ENCODE peak calls at places on chromosomes 4 and X, in four cellular contexts. One of them, this sample, is unnamed. For H3K4me1 and H3K9me3, the result is how much of the 10 kb centered on the place peaks cover.

GRCh38 chrX:100973411-100973810 is 3.9 kb downstream of the ARL13A start:
- DNase-seq in IMR-90: peak
- DNase-seq in naive thymus-derived CD4-positive, alpha-beta T cell: no peak
- DNase-seq in ascending aorta: no peak
- DNase-seq in this sample: no peak

GRCh38 chr4:9969526-9970398 is 51.5 kb downstream of the SLC2A9 start:
- DNase-seq in IMR-90: no peak
- DNase-seq in naive thymus-derived CD4-positive, alpha-beta T cell: no peak
- DNase-seq in ascending aorta: no peak
- DNase-seq in this sample: no peak

GRCh38 chr4:17098401-17098800 is 200.0 kb upstream of the LDB2 start:
- DNase-seq in IMR-90: no peak
- DNase-seq in naive thymus-derived CD4-positive, alpha-beta T cell: no peak
- DNase-seq in ascending aorta: no peak
- DNase-seq in this sample: no peak

GRCh38 chr4:112416464-112416863 is 99.5 kb downstream of the NEUROG2 start:
- DNase-seq in IMR-90: no peak
- DNase-seq in naive thymus-derived CD4-positive, alpha-beta T cell: no peak
- DNase-seq in ascending aorta: no peak
- DNase-seq in this sample: no peak

GRCh38 chrX:10555846-10556245 is 64.5 kb downstream of the MID1 start:
- DNase-seq in IMR-90: no peak
- DNase-seq in naive thymus-derived CD4-positive, alpha-beta T cell: no peak
- DNase-seq in ascending aorta: no peak
- DNase-seq in this sample: no peak

GRCh38 chr4:158649111-158649680 is 22.5 kb downstream of the C4orf46 start:
- DNase-seq in IMR-90: no peak
- DNase-seq in naive thymus-derived CD4-positive, alpha-beta T cell: no peak
- DNase-seq in ascending aorta: no peak
- DNase-seq in this sample: no peak

GRCh38 chr4:24765331-24765990 is 29.9 kb upstream of the SOD3 start:
- DNase-seq in IMR-90: peak
- DNase-seq in naive thymus-derived CD4-positive, alpha-beta T cell: no peak
- DNase-seq in ascending aorta: no peak
- DNase-seq in this sample: no peak

GRCh38 chr4:78806943-78807458 is 30.9 kb downstream of the BMP2K start:
- DNase-seq in IMR-90: no peak
- DNase-seq in naive thymus-derived CD4-positive, alpha-beta T cell: no peak
- DNase-seq in ascending aorta: no peak
- DNase-seq in this sample: no peak

GRCh38 chr4:1336079-1336478 is 10.9 kb upstream of the UVSSA start:
- DNase-seq in IMR-90: peak
- DNase-seq in naive thymus-derived CD4-positive, alpha-beta T cell: no peak
- DNase-seq in ascending aorta: no peak
- DNase-seq in this sample: no peak

GRCh38 chr4:73690051-73690744 is 50.2 kb upstream of the CXCL8 start:
- DNase-seq in IMR-90: peak
- DNase-seq in naive thymus-derived CD4-positive, alpha-beta T cell: no peak
- DNase-seq in ascending aorta: no peak
- DNase-seq in this sample: no peak

GRCh38 chr4:25862411-25863346 is at the start of gene SEL1L3:
- DNase-seq in IMR-90: no peak
- DNase-seq in naive thymus-derived CD4-positive, alpha-beta T cell: peak
- DNase-seq in ascending aorta: no peak
- DNase-seq in this sample: peak

GRCh38 chr4:42845586-42845985 is 46.9 kb upstream of the GRXCR1 start:
- DNase-seq in IMR-90: no peak
- DNase-seq in naive thymus-derived CD4-positive, alpha-beta T cell: no peak
- DNase-seq in ascending aorta: no peak
- DNase-seq in this sample: no peak

GRCh38 chr4:147950261-147950660 is 218.4 kb downstream of the ARHGAP10 start:
- DNase-seq in IMR-90: no peak
- DNase-seq in naive thymus-derived CD4-positive, alpha-beta T cell: no peak
- DNase-seq in ascending aorta: no peak
- DNase-seq in this sample: no peak

GRCh38 chr4:19729873-19730735 is 521.6 kb upstream of the SLIT2 start:
- DNase-seq in IMR-90: peak
- DNase-seq in naive thymus-derived CD4-positive, alpha-beta T cell: no peak
- DNase-seq in ascending aorta: no peak
- DNase-seq in this sample: no peak

GRCh38 chrX:50814701-50815476 is 895 bp upstream of the SHROOM4 start:
- DNase-seq in IMR-90: peak
- DNase-seq in naive thymus-derived CD4-positive, alpha-beta T cell: no peak
- DNase-seq in ascending aorta: no peak
- DNase-seq in this sample: no peak

GRCh38 chr4:14520171-14520570 is 482.1 kb upstream of the CPEB2 start:
- DNase-seq in IMR-90: no peak
- DNase-seq in naive thymus-derived CD4-positive, alpha-beta T cell: no peak
- DNase-seq in ascending aorta: no peak
- DNase-seq in this sample: no peak

GRCh38 chr4:26762650-26763049 is 98.0 kb upstream of the STIM2 start:
- DNase-seq in IMR-90: peak
- DNase-seq in naive thymus-derived CD4-positive, alpha-beta T cell: no peak
- DNase-seq in ascending aorta: no peak
- DNase-seq in this sample: no peak

GRCh38 chr4:184376923-184377322 is 97.4 kb downstream of the IRF2 start:
- DNase-seq in IMR-90: no peak
- DNase-seq in naive thymus-derived CD4-positive, alpha-beta T cell: no peak
- DNase-seq in ascending aorta: no peak
- DNase-seq in this sample: no peak

GRCh38 chrX:10106801-10107200 is 50.0 kb upstream of the CLCN4 start:
- DNase-seq in IMR-90: no peak
- DNase-seq in naive thymus-derived CD4-positive, alpha-beta T cell: peak
- DNase-seq in ascending aorta: no peak
- DNase-seq in this sample: no peak

GRCh38 chr4:173052439-173052838 is 116.2 kb upstream of the GALNT7 start:
- DNase-seq in IMR-90: no peak
- DNase-seq in naive thymus-derived CD4-positive, alpha-beta T cell: no peak
- DNase-seq in ascending aorta: no peak
- DNase-seq in this sample: no peak

GRCh38 chr4:183180621-183181020 is 81.6 kb downstream of the WWC2 start:
- DNase-seq in IMR-90: no peak
- DNase-seq in naive thymus-derived CD4-positive, alpha-beta T cell: no peak
- DNase-seq in ascending aorta: no peak
- DNase-seq in this sample: no peak

GRCh38 chr4:102076622-102077021 is 268.7 kb downstream of the SLC39A8 start:
- DNase-seq in IMR-90: no peak
- DNase-seq in naive thymus-derived CD4-positive, alpha-beta T cell: no peak
- DNase-seq in ascending aorta: no peak
- DNase-seq in this sample: no peak

GRCh38 chr4:149223659-149224058 is 592.0 kb downstream of the IQCM start:
- DNase-seq in IMR-90: peak
- DNase-seq in naive thymus-derived CD4-positive, alpha-beta T cell: no peak
- DNase-seq in ascending aorta: no peak
- DNase-seq in this sample: no peak

GRCh38 chr4:173530326-173531062 is 465 bp upstream of the HAND2 start:
- DNase-seq in IMR-90: no peak
- DNase-seq in naive thymus-derived CD4-positive, alpha-beta T cell: no peak
- DNase-seq in ascending aorta: no peak
- DNase-seq in this sample: peak

GRCh38 chr4:111399523-111400135 is 745.6 kb upstream of the FAM241A start:
- DNase-seq in IMR-90: peak
- DNase-seq in naive thymus-derived CD4-positive, alpha-beta T cell: no peak
- DNase-seq in ascending aorta: no peak
- DNase-seq in this sample: no peak

GRCh38 chrX:12953420-12953819 is 21.5 kb upstream of the TMSB4X start:
- DNase-seq in IMR-90: no peak
- DNase-seq in naive thymus-derived CD4-positive, alpha-beta T cell: no peak
- DNase-seq in ascending aorta: no peak
- DNase-seq in this sample: no peak

GRCh38 chr4:38466401-38466800 is 197.6 kb upstream of the KLF3 start:
- DNase-seq in IMR-90: no peak
- DNase-seq in naive thymus-derived CD4-positive, alpha-beta T cell: no peak
- DNase-seq in ascending aorta: no peak
- DNase-seq in this sample: no peak

GRCh38 chr4:1613099-1613495 is 71.0 kb downstream of the FAM53A start:
- DNase-seq in IMR-90: no peak
- DNase-seq in naive thymus-derived CD4-positive, alpha-beta T cell: no peak
- DNase-seq in ascending aorta: no peak
- DNase-seq in this sample: no peak

GRCh38 chr4:3112979-3113469 is 38.5 kb downstream of the HTT start:
- DNase-seq in IMR-90: peak
- DNase-seq in naive thymus-derived CD4-positive, alpha-beta T cell: no peak
- DNase-seq in ascending aorta: no peak
- DNase-seq in this sample: no peak

GRCh38 chr4:83180469-83180968 is 66.0 kb upstream of the PLAC8 start:
- DNase-seq in IMR-90: no peak
- DNase-seq in naive thymus-derived CD4-positive, alpha-beta T cell: no peak
- DNase-seq in ascending aorta: no peak
- DNase-seq in this sample: no peak

GRCh38 chrX:19225906-19226305 is 103.6 kb upstream of the ADGRG2 start:
- DNase-seq in IMR-90: peak
- DNase-seq in naive thymus-derived CD4-positive, alpha-beta T cell: no peak
- DNase-seq in ascending aorta: no peak
- DNase-seq in this sample: no peak

GRCh38 chrX:43892471-43892870 is 10.2 kb upstream of the MAOB start:
- DNase-seq in IMR-90: no peak
- DNase-seq in naive thymus-derived CD4-positive, alpha-beta T cell: no peak
- DNase-seq in ascending aorta: no peak
- DNase-seq in this sample: no peak

GRCh38 chr4:7637139-7637538 is 202.4 kb upstream of the PSAPL1 start:
- DNase-seq in IMR-90: no peak
- DNase-seq in naive thymus-derived CD4-positive, alpha-beta T cell: no peak
- DNase-seq in ascending aorta: no peak
- DNase-seq in this sample: no peak

GRCh38 chrX:72045552-72046277 is 86.0 kb downstream of the RTL5 start:
- DNase-seq in IMR-90: no peak
- DNase-seq in naive thymus-derived CD4-positive, alpha-beta T cell: no peak
- DNase-seq in ascending aorta: peak
- DNase-seq in this sample: no peak

GRCh38 chrX:47614618-47615017 is 5.0 kb downstream of the SYN1 start:
- DNase-seq in IMR-90: no peak
- DNase-seq in naive thymus-derived CD4-positive, alpha-beta T cell: no peak
- DNase-seq in ascending aorta: no peak
- DNase-seq in this sample: no peak

GRCh38 chr4:88054909-88055308 is 47.5 kb downstream of the PKD2 start:
- DNase-seq in IMR-90: peak
- DNase-seq in naive thymus-derived CD4-positive, alpha-beta T cell: no peak
- DNase-seq in ascending aorta: no peak
- DNase-seq in this sample: no peak

GRCh38 chr4:188611143-188611542 is 471.9 kb downstream of the TRIML1 start:
- DNase-seq in IMR-90: no peak
- DNase-seq in naive thymus-derived CD4-positive, alpha-beta T cell: no peak
- DNase-seq in ascending aorta: no peak
- DNase-seq in this sample: no peak

GRCh38 chr4:144699565-144699964 is 53.6 kb downstream of the HHIP start:
- DNase-seq in IMR-90: peak
- DNase-seq in naive thymus-derived CD4-positive, alpha-beta T cell: no peak
- DNase-seq in ascending aorta: no peak
- DNase-seq in this sample: no peak

GRCh38 chr4:8070751-8071718 is 87.6 kb downstream of the ABLIM2 start:
- DNase-seq in IMR-90: no peak
- DNase-seq in naive thymus-derived CD4-positive, alpha-beta T cell: no peak
- DNase-seq in ascending aorta: no peak
- DNase-seq in this sample: no peak

DNA sequence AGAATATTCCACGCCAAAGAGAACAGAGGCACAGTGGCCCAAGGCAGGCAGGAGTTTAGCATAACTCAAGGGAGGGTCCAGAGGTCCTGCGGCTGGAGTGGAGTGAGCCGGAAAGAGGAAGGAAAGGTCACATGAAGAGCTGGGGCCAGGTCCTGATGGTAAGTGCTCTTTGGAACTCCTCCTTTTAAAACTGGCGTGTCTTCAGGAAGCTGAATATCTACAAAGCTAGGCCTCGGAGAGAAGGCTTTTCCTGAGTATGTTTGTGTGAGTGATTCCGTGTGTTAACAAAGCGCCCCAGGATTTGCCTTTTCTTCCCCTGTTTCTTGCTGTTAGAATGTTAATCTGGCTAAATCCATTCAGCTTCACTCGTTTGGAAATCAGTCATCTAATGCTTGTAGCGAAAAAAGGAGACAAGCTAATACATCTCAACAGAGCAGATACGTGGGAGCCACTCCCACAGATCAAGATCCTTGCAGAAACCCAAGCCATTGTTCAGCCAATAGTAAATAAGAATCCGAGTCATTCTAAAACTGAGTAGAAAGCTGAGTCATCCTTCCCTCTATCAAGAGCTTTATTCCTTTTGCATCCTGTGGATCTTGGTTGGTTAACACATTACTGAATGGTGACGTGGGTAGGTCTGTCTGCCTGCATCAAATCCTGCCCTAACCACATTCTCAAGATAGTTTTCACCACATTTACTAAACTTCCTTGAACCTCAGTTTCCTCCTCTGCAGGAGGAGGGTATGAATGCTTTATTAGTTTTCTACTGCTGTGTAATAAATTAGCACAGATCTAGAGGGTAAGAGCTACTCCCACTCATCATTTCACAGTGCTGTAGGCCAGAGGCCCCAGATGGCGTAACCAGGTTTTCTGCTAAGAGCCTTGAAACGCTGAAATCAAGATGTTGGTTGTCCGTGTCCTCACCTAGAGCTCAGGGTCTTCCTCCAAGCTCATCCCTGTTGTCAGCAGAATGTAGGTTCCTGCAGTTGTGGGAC is 43.2 kb upstream of the RBM47 start:
- DNase-seq in IMR-90: peak
- DNase-seq in naive thymus-derived CD4-positive, alpha-beta T cell: peak
- DNase-seq in ascending aorta: no peak
- DNase-seq in this sample: no peak
- H3K4me1 ChIP-seq in IMR-90: under half
- H3K4me1 ChIP-seq in naive thymus-derived CD4-positive, alpha-beta T cell: under half
- H3K4me1 ChIP-seq in ascending aorta: under half
- H3K4me1 ChIP-seq in this sample: under half

GRCh38 chrX:66674506-66674905 is 35.6 kb upstream of the EDA2R start:
- DNase-seq in IMR-90: no peak
- DNase-seq in naive thymus-derived CD4-positive, alpha-beta T cell: no peak
- DNase-seq in ascending aorta: no peak
- DNase-seq in this sample: no peak
- H3K9me3 ChIP-seq in IMR-90: under half
- H3K9me3 ChIP-seq in naive thymus-derived CD4-positive, alpha-beta T cell: under half
- H3K9me3 ChIP-seq in ascending aorta: under half
- H3K9me3 ChIP-seq in this sample: under half

DNA sequence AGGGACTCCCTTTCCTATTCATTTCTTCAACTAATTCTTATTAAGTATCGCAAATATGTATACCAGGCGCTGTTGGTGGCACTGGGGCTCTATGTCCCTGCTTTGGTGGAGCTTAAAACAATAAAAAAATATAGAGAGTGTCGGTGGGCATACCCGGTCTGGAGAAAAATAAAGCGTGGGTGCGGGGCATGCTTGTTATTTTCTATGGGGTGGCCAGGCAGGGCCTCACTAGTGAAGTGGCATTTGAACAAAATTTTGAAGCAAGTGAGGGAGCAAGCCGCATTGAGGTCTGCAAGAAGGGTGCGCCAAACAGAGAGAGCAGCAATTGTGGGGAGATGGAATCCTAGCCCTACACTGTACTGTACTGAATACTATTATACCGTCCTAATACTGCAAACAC is 565 bp upstream of the IDS start:
- DNase-seq in IMR-90: no peak
- DNase-seq in naive thymus-derived CD4-positive, alpha-beta T cell: no peak
- DNase-seq in ascending aorta: no peak
- DNase-seq in this sample: no peak
- H3K4me3 ChIP-seq in IMR-90: no peak
- H3K4me3 ChIP-seq in naive thymus-derived CD4-positive, alpha-beta T cell: peak
- H3K4me3 ChIP-seq in ascending aorta: peak
- H3K4me3 ChIP-seq in this sample: peak

GRCh38 chrX:77793950-77794349 is 7.9 kb upstream of the ATRX start:
- DNase-seq in IMR-90: no peak
- DNase-seq in naive thymus-derived CD4-positive, alpha-beta T cell: no peak
- DNase-seq in ascending aorta: no peak
- DNase-seq in this sample: no peak

GRCh38 chrX:77795124-77795523 is 9.1 kb upstream of the ATRX start:
- DNase-seq in IMR-90: no peak
- DNase-seq in naive thymus-derived CD4-positive, alpha-beta T cell: no peak
- DNase-seq in ascending aorta: no peak
- DNase-seq in this sample: no peak
- H3K4me1 ChIP-seq in IMR-90: under half
- H3K4me1 ChIP-seq in naive thymus-derived CD4-positive, alpha-beta T cell: under half
- H3K4me1 ChIP-seq in ascending aorta: under half
- H3K4me1 ChIP-seq in this sample: under half

This sample was measured in uterus.